ENCODE peak calls at places on chromosomes 5 and 9, in four cellular contexts. Q is neuronal stem cell; Z is testis; S is CD8-positive, alpha-beta T cell. T is an unnamed sample.
A peak's percentile ranks its signal among the peaks of the same experiment; 100 is the strongest.

GRCh38 chr9:112774006-112774996 is 23.7 kb downstream of the SNX30 start:
- DNase-seq in S (no peak), Z (no peak), Q (no peak), T (no peak)

GRCh38 chr5:83780681-83781080 is 60.0 kb upstream of the HAPLN1 start:
- DNase-seq in Z (no peak), S (no peak), Q (no peak), T (no peak)

GRCh38 chr5:169408166-169408565 is 107.2 kb upstream of the SLIT3 start:
- DNase-seq in Q (no peak), Z (no peak), S (no peak), T (no peak)

GRCh38 chr5:160769264-160769663 is 82.7 kb downstream of the ATP10B start:
- DNase-seq in Q (no peak), S (no peak), Z (no peak), T (no peak)

GRCh38 chr5:180313677-180314076 is 21.8 kb upstream of the MAPK9 start:
- DNase-seq in Q (no peak), S (peak; percentile 48), Z (peak; percentile 60), T (no peak)

GRCh38 chr5:113487411-113487778 is 858 bp downstream of the MCC start:
- DNase-seq in S (no peak), Q (peak; percentile 18), Z (peak; percentile 41), T (no peak)

GRCh38 chr9:133408042-133408441 is 9.8 kb downstream of the REXO4 start:
- DNase-seq in S (no peak), Z (no peak), Q (no peak), T (no peak)

GRCh38 chr9:120264528-120264927 is 315.4 kb downstream of the CDK5RAP2 start:
- DNase-seq in Z (no peak), Q (no peak), S (no peak), T (no peak)

GRCh38 chr9:10255758-10256157 is 357.0 kb downstream of the PTPRD start:
- DNase-seq in Z (no peak), S (no peak), Q (no peak), T (no peak)

GRCh38 chr9:37555786-37556185 is 20.4 kb downstream of the FBXO10 start:
- DNase-seq in Q (no peak), S (no peak), Z (no peak), T (no peak)

GRCh38 chr9:14424983-14425382 is 111.0 kb upstream of the NFIB start:
- DNase-seq in S (no peak), Q (no peak), Z (no peak), T (no peak)

GRCh38 chr9:115849679-115850412 is 303.7 kb upstream of the PAPPA start:
- DNase-seq in S (no peak), Q (no peak), Z (no peak), T (no peak)

GRCh38 chr9:123320814-123321213 is 35.2 kb upstream of the CRB2 start:
- DNase-seq in S (no peak), Q (no peak), Z (no peak), T (no peak)

GRCh38 chr5:32476891-32477290 is 32.4 kb upstream of the ZFR start:
- DNase-seq in Z (no peak), Q (no peak), S (no peak), T (no peak)

GRCh38 chr9:123353984-123354591 is 1.9 kb upstream of the CRB2 start:
- DNase-seq in Q (peak; percentile 81), Z (peak; percentile 81), S (peak; percentile 30), T (peak; percentile 51)

GRCh38 chr9:104025109-104025508 is 69.0 kb upstream of the SMC2 start:
- DNase-seq in Q (no peak), Z (no peak), S (no peak), T (no peak)

GRCh38 chr9:130668196-130668595 is 3.8 kb downstream of the PRDM12 start:
- DNase-seq in Q (no peak), Z (no peak), S (no peak), T (no peak)

GRCh38 chr5:102114525-102115069 is 181.5 kb downstream of the SLCO4C1 start:
- DNase-seq in S (no peak), Q (no peak), Z (no peak), T (no peak)

GRCh38 chr5:1881273-1881586 is 1.5 kb downstream of the IRX4 start:
- DNase-seq in Z (no peak), Q (no peak), S (no peak), T (no peak)

DNA sequence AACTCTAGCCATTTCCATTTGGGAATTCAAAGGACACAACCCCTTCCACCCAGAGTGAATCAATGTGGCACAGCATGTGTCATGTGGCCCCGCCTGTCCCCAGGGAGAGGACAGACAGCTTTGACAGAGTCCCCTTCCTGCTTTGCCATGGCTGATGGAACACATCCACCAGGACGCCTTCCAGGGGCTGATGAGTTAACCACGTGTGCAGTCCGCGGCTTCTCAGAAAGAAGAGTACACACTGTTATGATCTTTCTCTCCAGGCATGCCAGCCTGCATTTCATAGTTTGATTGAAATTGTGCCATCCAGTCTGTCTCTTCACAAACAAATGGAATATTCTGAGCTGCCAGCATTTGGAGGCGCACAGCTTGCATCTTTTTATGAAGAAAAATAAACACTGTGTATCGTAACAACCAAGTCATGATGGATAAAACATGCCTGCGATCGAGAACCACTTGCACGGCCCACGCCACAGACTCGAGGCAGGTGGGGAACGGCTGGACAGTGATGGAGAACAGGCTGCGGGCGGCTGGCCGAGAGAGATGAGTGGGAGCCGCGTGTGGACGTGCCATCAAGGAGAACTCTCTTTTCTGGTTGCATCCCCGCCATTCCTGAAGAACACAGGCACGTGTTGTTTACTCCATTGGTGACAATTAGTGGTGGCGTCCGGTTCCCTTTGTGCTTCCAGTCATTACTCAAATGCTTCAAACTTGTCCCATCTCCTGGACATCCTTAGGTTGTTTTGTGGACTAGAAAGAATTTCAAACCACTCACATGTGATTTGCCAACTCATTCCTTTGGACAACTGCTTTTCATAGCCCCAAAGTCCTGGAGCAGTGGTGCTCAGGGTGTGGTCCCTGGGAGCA is 220.2 kb downstream of the AGTPBP1 start:
- DNase-seq in S (no peak), Z (no peak), Q (no peak), T (no peak)
- H3K4me3 ChIP-seq in S (no peak overlapping the region), Z (no peak overlapping the region), Q (no peak overlapping the region), T (no peak overlapping the region)

GRCh38 chr9:108815156-108815555 is 40.6 kb downstream of the ACTL7B start:
- DNase-seq in Q (no peak), Z (no peak), S (no peak), T (no peak)
- H3K4me1 ChIP-seq in Q (no peaks in the 10 kb centered on the region), Z (no peaks in the 10 kb centered on the region), S (no peaks in the 10 kb centered on the region), T (no peaks in the 10 kb centered on the region)

DNA sequence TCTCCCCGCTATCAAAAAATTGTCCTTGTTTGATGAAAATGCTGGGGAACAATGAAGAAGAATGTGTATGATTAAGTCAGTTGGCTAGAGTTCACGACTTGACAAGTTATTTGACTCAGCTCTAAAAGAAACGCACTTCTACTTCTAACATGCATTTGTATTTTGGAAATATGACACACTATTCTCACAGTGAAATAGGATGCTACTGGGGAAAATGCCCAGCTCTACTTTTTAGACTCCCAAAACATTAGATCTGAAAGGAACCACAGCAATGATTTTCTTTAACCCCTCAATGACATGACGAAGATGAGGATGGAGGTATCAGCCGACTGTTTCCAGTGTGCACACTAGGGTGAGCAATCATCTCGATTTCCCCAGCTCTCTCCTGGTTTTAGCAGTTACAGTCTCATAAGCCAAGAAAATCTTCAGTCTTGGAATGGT is 83.6 kb upstream of the PCSK1 start:
- DNase-seq in S (no peak), Q (no peak), Z (no peak), T (no peak)
- H3K4me3 ChIP-seq in S (no peak overlapping the region), Q (no peak overlapping the region), Z (no peak overlapping the region), T (no peak overlapping the region)

GRCh38 chr9:134739660-134739968 is 98.0 kb downstream of the COL5A1 start:
- DNase-seq in Z (no peak), Q (no peak), S (no peak), T (no peak)

GRCh38 chr9:134737842-134738580 is 96.4 kb downstream of the COL5A1 start:
- DNase-seq in Z (no peak), S (no peak), Q (no peak), T (no peak)

GRCh38 chr9:134736791-134737489 is 95.3 kb downstream of the COL5A1 start:
- DNase-seq in Z (no peak), S (no peak), Q (no peak), T (no peak)

GRCh38 chr9:134740071-134740470 is 98.5 kb downstream of the COL5A1 start:
- DNase-seq in Z (no peak), S (no peak), Q (no peak), T (no peak)

DNA sequence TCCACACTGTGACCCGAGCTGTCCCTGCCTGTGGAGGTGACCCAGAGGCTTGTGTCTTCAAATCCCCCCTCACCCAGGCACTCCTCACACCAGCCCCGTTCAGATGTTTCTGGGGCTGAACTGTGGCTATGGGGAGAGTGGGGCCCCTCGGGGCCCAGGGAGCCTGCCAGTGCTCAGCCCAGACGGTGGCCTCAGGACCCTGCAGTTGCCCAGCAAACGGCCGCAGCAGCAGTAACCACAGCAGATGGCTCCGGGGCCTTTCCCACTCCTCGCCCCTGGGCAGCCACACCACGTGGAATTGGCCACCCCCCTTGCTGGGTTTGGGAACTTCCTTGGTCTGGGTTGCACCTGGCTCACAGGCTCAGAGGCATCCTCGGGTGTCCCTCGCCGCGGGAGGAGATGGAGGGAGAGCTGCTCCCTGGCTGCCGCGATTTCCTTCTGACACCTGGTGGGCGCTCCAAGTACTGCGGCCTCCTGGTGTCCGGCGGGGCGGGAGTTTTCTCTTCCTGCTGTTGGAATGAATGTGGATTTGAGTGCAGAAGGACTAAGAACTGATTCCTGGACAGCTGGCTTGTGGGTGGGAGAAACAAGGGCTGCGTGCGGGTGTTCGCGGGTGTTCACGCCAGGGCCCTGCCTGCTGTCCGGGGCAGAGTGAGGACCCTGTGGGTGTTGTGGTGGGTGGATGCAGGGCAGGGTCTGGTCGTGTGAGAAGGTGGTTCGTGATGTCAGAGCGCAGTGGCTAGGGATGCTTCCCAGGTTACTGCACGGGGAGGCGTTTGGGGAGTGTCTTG is 97.5 kb downstream of the COL5A1 start:
- DNase-seq in S (peak; percentile 11), Q (peak; percentile 66), Z (peak; percentile 83), T (peak; percentile 40)
- H3K4me1 ChIP-seq in S (no peaks in the 10 kb centered on the region), Q (no peaks in the 10 kb centered on the region), Z (peaks cover 13% of the 10 kb centered on the region), T (no peaks in the 10 kb centered on the region)

GRCh38 chr5:112179290-112179689 is 239.8 kb downstream of the EPB41L4A start:
- DNase-seq in Z (no peak), Q (no peak), S (no peak), T (no peak)

GRCh38 chr5:112186401-112186990 is 232.6 kb downstream of the EPB41L4A start:
- DNase-seq in Q (no peak), Z (peak; percentile 35), S (no peak), T (no peak)

GRCh38 chr5:112183103-112183634 is 235.9 kb downstream of the EPB41L4A start:
- DNase-seq in Z (no peak), S (no peak), Q (peak; percentile 38), T (no peak)
- H3K4me3 ChIP-seq in Z (no peak overlapping the region), S (no peak overlapping the region), Q (no peak overlapping the region), T (no peak overlapping the region)